ENCODE peak calls at places on chromosome 1, in ten cellular contexts. P, F, V, U, J, Y, B, H, M and E are unnamed samples.

GRCh38 chr1:183023601-183024351 is 556 bp downstream of the LAMC1 start:
- DNase-seq in P (no peak), F (no peak), V (peak), U (peak), J (no peak), Y (peak), B (peak), H (peak), M (no peak), E (peak)

GRCh38 chr1:20480261-20481157 is 5.5 kb downstream of the CAMK2N1 start:
- DNase-seq in P (no peak), F (no peak), V (no peak), U (no peak), J (no peak), Y (peak), B (no peak), H (no peak), M (no peak), E (no peak)

GRCh38 chr1:102628008-102628736 is 480.1 kb downstream of the COL11A1 start:
- DNase-seq in P (no peak), F (no peak), V (no peak), U (no peak), J (no peak), Y (peak), B (no peak), H (no peak), M (no peak), E (no peak)

GRCh38 chr1:44276006-44276405 is 62.7 kb downstream of the DMAP1 start:
- DNase-seq in P (no peak), F (no peak), V (no peak), U (no peak), J (no peak), Y (no peak), B (no peak), H (peak), M (no peak), E (no peak)

GRCh38 chr1:240352769-240353168 is 259.2 kb downstream of the GREM2 start:
- DNase-seq in P (peak), F (no peak), V (peak), U (no peak), J (no peak), Y (no peak), B (no peak), H (peak), M (peak), E (no peak)

GRCh38 chr1:169081503-169082123 is 24.9 kb upstream of the ATP1B1 start:
- DNase-seq in P (no peak), F (no peak), V (no peak), U (no peak), J (no peak), Y (no peak), B (no peak), H (peak), M (no peak), E (no peak)

GRCh38 chr1:171366816-171367215 is 52.8 kb downstream of the FMO4 start:
- DNase-seq in P (no peak), F (no peak), V (no peak), U (no peak), J (no peak), Y (no peak), B (no peak), H (no peak), M (no peak), E (no peak)

GRCh38 chr1:86714159-86714558 is 9.8 kb downstream of the SH3GLB1 start:
- DNase-seq in P (no peak), F (no peak), V (no peak), U (no peak), J (no peak), Y (no peak), B (no peak), H (peak), M (no peak), E (no peak)

GRCh38 chr1:11692899-11693590 is 1.5 kb downstream of the DRAXIN start:
- DNase-seq in P (peak), F (no peak), V (no peak), U (no peak), J (no peak), Y (no peak), B (no peak), H (peak), M (no peak), E (peak)

GRCh38 chr1:171221665-171222591 is 26.4 kb upstream of the FMO1 start:
- DNase-seq in P (no peak), F (no peak), V (no peak), U (no peak), J (no peak), Y (no peak), B (no peak), H (peak), M (no peak), E (no peak)

GRCh38 chr1:208169081-208169879 is 74.9 kb downstream of the PLXNA2 start:
- DNase-seq in P (no peak), F (no peak), V (no peak), U (no peak), J (no peak), Y (no peak), B (no peak), H (no peak), M (no peak), E (no peak)

GRCh38 chr1:230992100-230992774 is 13.3 kb downstream of the ARV1 start:
- DNase-seq in P (no peak), F (no peak), V (no peak), U (no peak), J (no peak), Y (no peak), B (no peak), H (no peak), M (no peak), E (no peak)